ENCODE peak calls at places on chromosomes 13 and 19, in six cellular contexts. I, T, P, L, F and Q are unnamed samples.

GRCh38 chr13:32381539-32381938 is 46.4 kb downstream of the N4BP2L1 start:
- DNase-seq in I (no peak), T (no peak), P (no peak), L (no peak), F (no peak), Q (no peak)

GRCh38 chr19:28359819-28360414 is 853.0 kb downstream of the UQCRFS1 start:
- DNase-seq in I (no peak), T (no peak), P (no peak), L (no peak), F (no peak), Q (no peak)

GRCh38 chr19:45823182-45823581 is 8.1 kb upstream of the RSPH6A start:
- DNase-seq in I (no peak), T (no peak), P (no peak), L (no peak), F (no peak), Q (no peak)

GRCh38 chr19:18637644-18638630 is 1.1 kb downstream of the KLHL26 start:
- DNase-seq in I (peak), T (no peak), P (no peak), L (no peak), F (no peak), Q (no peak)

GRCh38 chr13:100530645-100531044 is 57.9 kb downstream of the GGACT start:
- DNase-seq in I (no peak), T (no peak), P (no peak), L (no peak), F (no peak), Q (peak)

GRCh38 chr13:24270639-24271131 is 38.7 kb upstream of the C1QTNF9 start:
- DNase-seq in I (peak), T (no peak), P (peak), L (no peak), F (peak), Q (no peak)

GRCh38 chr19:8302357-8302691 is 5.8 kb downstream of the CD320 start:
- DNase-seq in I (peak), T (no peak), P (no peak), L (no peak), F (no peak), Q (no peak)

GRCh38 chr13:105059786-105060185 is 1475.7 kb downstream of the EFNB2 start:
- DNase-seq in I (no peak), T (no peak), P (no peak), L (no peak), F (no peak), Q (no peak)

GRCh38 chr13:107296804-107297203 is 728.9 kb upstream of the ARGLU1 start:
- DNase-seq in I (no peak), T (no peak), P (no peak), L (no peak), F (no peak), Q (no peak)

GRCh38 chr13:110323172-110323851 is 16.2 kb downstream of the COL4A2 start:
- DNase-seq in I (no peak), T (no peak), P (no peak), L (no peak), F (no peak), Q (no peak)

GRCh38 chr19:3586124-3586626 is 897 bp downstream of the GIPC3 start:
- DNase-seq in I (peak), T (no peak), P (peak), L (no peak), F (peak), Q (no peak)

GRCh38 chr19:13503570-13504235 is 2.6 kb downstream of the CACNA1A start:
- DNase-seq in I (no peak), T (no peak), P (no peak), L (no peak), F (no peak), Q (no peak)

GRCh38 chr13:113023217-113023597 is 54.2 kb downstream of the MCF2L start:
- DNase-seq in I (no peak), T (no peak), P (no peak), L (no peak), F (no peak), Q (no peak)

GRCh38 chr13:33233547-33233946 is 52.0 kb downstream of the STARD13 start:
- DNase-seq in I (no peak), T (no peak), P (no peak), L (no peak), F (no peak), Q (no peak)

GRCh38 chr19:35513975-35514809 is 743 bp upstream of the DMKN start:
- DNase-seq in I (no peak), T (no peak), P (no peak), L (no peak), F (no peak), Q (no peak)

GRCh38 chr13:35727881-35728280 is 251.4 kb upstream of the MAB21L1 start:
- DNase-seq in I (no peak), T (no peak), P (no peak), L (no peak), F (no peak), Q (no peak)

GRCh38 chr13:97226788-97227627 is 4.9 kb downstream of the MBNL2 start:
- DNase-seq in I (no peak), T (no peak), P (peak), L (peak), F (no peak), Q (no peak)

GRCh38 chr19:15488489-15489226 is 9.4 kb upstream of the PGLYRP2 start:
- DNase-seq in I (no peak), T (no peak), P (no peak), L (no peak), F (no peak), Q (no peak)

GRCh38 chr13:53126803-53127202 is 98.2 kb downstream of the OLFM4 start:
- DNase-seq in I (no peak), T (no peak), P (no peak), L (no peak), F (no peak), Q (no peak)

GRCh38 chr19:58398087-58398486 is 2.6 kb downstream of the RNF225 start:
- DNase-seq in I (no peak), T (no peak), P (no peak), L (no peak), F (no peak), Q (no peak)

GRCh38 chr13:49560270-49561063 is 24.9 kb downstream of the RCBTB1 start:
- DNase-seq in I (peak), T (no peak), P (no peak), L (no peak), F (no peak), Q (no peak)

GRCh38 chr19:33421368-33421767 is 47.9 kb downstream of the CEBPG start:
- DNase-seq in I (no peak), T (no peak), P (no peak), L (no peak), F (no peak), Q (no peak)

GRCh38 chr19:1422360-1422759 is 15.0 kb downstream of the DAZAP1 start:
- DNase-seq in I (no peak), T (no peak), P (no peak), L (no peak), F (no peak), Q (no peak)

GRCh38 chr19:3094638-3095374 is 644 bp downstream of the GNA11 start:
- DNase-seq in I (no peak), T (no peak), P (peak), L (no peak), F (peak), Q (no peak)

GRCh38 chr19:35040474-35040825 is 1.1 kb upstream of the HPN start:
- DNase-seq in I (peak), T (no peak), P (no peak), L (no peak), F (no peak), Q (no peak)

GRCh38 chr19:29546583-29547190 is 20.9 kb downstream of the VSTM2B start:
- DNase-seq in I (no peak), T (no peak), P (no peak), L (no peak), F (no peak), Q (no peak)

GRCh38 chr19:33767898-33768413 is 28.7 kb upstream of the KCTD15 start:
- DNase-seq in I (no peak), T (no peak), P (peak), L (peak), F (no peak), Q (no peak)